ENCODE peak calls at places on chromosomes 11 and 22, in four cellular contexts. G is activated naive CD4-positive, alpha-beta T cell; V is coronary artery; N is substantia nigra. Y is an unnamed sample.

GRCh38 chr11:96256213-96256580 is 86.8 kb downstream of the MAML2 start:
- DNase-seq in V (no peak), N (no peak), G (no peak), Y (no peak)

GRCh38 chr11:45607995-45608394 is 57.4 kb downstream of the CHST1 start:
- DNase-seq in N (no peak), G (no peak), V (peak; percentile 41), Y (no peak)

GRCh38 chr22:28822930-28823481 is 22.6 kb upstream of the XBP1 start:
- DNase-seq in N (no peak), V (no peak), G (no peak), Y (no peak)

GRCh38 chr11:70572974-70573260 is 174.6 kb downstream of the CTTN start:
- DNase-seq in N (no peak), V (no peak), G (no peak), Y (no peak)

GRCh38 chr11:62911137-62912130 is 9.7 kb downstream of the CHRM1 start:
- DNase-seq in N (no peak), G (no peak), V (no peak), Y (no peak)

GRCh38 chr22:17563936-17564391 is 666 bp downstream of the SLC25A18 start:
- DNase-seq in G (no peak), N (no peak), V (no peak), Y (peak; percentile 80)

GRCh38 chr11:115660072-115660805 is 156.0 kb upstream of the CADM1 start:
- DNase-seq in G (no peak), N (no peak), V (no peak), Y (no peak)

GRCh38 chr11:69136471-69136870 is 19.3 kb upstream of the SMIM38 start:
- DNase-seq in N (no peak), V (no peak), G (no peak), Y (no peak)

GRCh38 chr11:15737326-15737725 is 619.0 kb downstream of the SOX6 start:
- DNase-seq in G (no peak), V (no peak), N (no peak), Y (no peak)